ENCODE peak calls at places on chromosomes 6 and 20, in seven cellular contexts. One of them, this sample, is unnamed.

GRCh38 chr6:56624046-56624727 is 18.5 kb downstream of the DST start:
- DNase-seq in upper lobe of left lung: no peak
- DNase-seq in suprapubic skin: no peak
- DNase-seq in prostate gland: no peak
- DNase-seq in breast epithelium: no peak
- DNase-seq in spleen: no peak
- DNase-seq in HCT116: no peak
- DNase-seq in this sample: no peak

GRCh38 chr6:79137671-79138070 is 59.6 kb upstream of the PHIP start:
- DNase-seq in upper lobe of left lung: no peak
- DNase-seq in suprapubic skin: no peak
- DNase-seq in prostate gland: no peak
- DNase-seq in breast epithelium: no peak
- DNase-seq in spleen: no peak
- DNase-seq in HCT116: no peak
- DNase-seq in this sample: no peak

GRCh38 chr6:18293192-18293904 is 29.0 kb upstream of the DEK start:
- DNase-seq in upper lobe of left lung: no peak
- DNase-seq in suprapubic skin: no peak
- DNase-seq in prostate gland: no peak
- DNase-seq in breast epithelium: no peak
- DNase-seq in spleen: no peak
- DNase-seq in HCT116: no peak
- DNase-seq in this sample: no peak

GRCh38 chr6:142406131-142406530 is 104.3 kb downstream of the ADGRG6 start:
- DNase-seq in upper lobe of left lung: no peak
- DNase-seq in suprapubic skin: no peak
- DNase-seq in prostate gland: no peak
- DNase-seq in breast epithelium: no peak
- DNase-seq in spleen: no peak
- DNase-seq in HCT116: no peak
- DNase-seq in this sample: peak; percentile 35

GRCh38 chr6:51855310-51856082 is 231.9 kb downstream of the PKHD1 start:
- DNase-seq in upper lobe of left lung: no peak
- DNase-seq in suprapubic skin: no peak
- DNase-seq in prostate gland: peak; percentile 36
- DNase-seq in breast epithelium: no peak
- DNase-seq in spleen: no peak
- DNase-seq in HCT116: peak; percentile 41
- DNase-seq in this sample: no peak

GRCh38 chr6:79946773-79947190 is 571 bp downstream of the ELOVL4 start:
- DNase-seq in upper lobe of left lung: no peak
- DNase-seq in suprapubic skin: no peak
- DNase-seq in prostate gland: peak; percentile 9
- DNase-seq in breast epithelium: no peak
- DNase-seq in spleen: no peak
- DNase-seq in HCT116: no peak
- DNase-seq in this sample: no peak

GRCh38 chr20:7248392-7248992 is 481.0 kb downstream of the BMP2 start:
- DNase-seq in upper lobe of left lung: no peak
- DNase-seq in suprapubic skin: no peak
- DNase-seq in prostate gland: no peak
- DNase-seq in breast epithelium: no peak
- DNase-seq in spleen: no peak
- DNase-seq in HCT116: no peak
- DNase-seq in this sample: no peak

GRCh38 chr20:44181611-44182010 is 5.4 kb downstream of the JPH2 start:
- DNase-seq in upper lobe of left lung: no peak
- DNase-seq in suprapubic skin: no peak
- DNase-seq in prostate gland: no peak
- DNase-seq in breast epithelium: no peak
- DNase-seq in spleen: no peak
- DNase-seq in HCT116: no peak
- DNase-seq in this sample: no peak

GRCh38 chr6:52577778-52578473 is 1.1 kb upstream of the TRAM2 start:
- DNase-seq in upper lobe of left lung: no peak
- DNase-seq in suprapubic skin: no peak
- DNase-seq in prostate gland: no peak
- DNase-seq in breast epithelium: no peak
- DNase-seq in spleen: no peak
- DNase-seq in HCT116: no peak
- DNase-seq in this sample: no peak

GRCh38 chr20:62409935-62410741 is 3.1 kb upstream of the CABLES2 start:
- DNase-seq in upper lobe of left lung: peak; percentile 85
- DNase-seq in suprapubic skin: no peak
- DNase-seq in prostate gland: peak; percentile 46
- DNase-seq in breast epithelium: peak; percentile 61
- DNase-seq in spleen: no peak
- DNase-seq in HCT116: no peak
- DNase-seq in this sample: peak; percentile 83

GRCh38 chr20:2507875-2508630 is 662 bp downstream of the ZNF343 start:
- DNase-seq in upper lobe of left lung: no peak
- DNase-seq in suprapubic skin: peak; percentile 66
- DNase-seq in prostate gland: no peak
- DNase-seq in breast epithelium: peak; percentile 26
- DNase-seq in spleen: no peak
- DNase-seq in HCT116: no peak
- DNase-seq in this sample: peak; percentile 27

GRCh38 chr20:48606841-48607543 is 220.8 kb downstream of the PREX1 start:
- DNase-seq in upper lobe of left lung: peak; percentile 61
- DNase-seq in suprapubic skin: peak; percentile 36
- DNase-seq in prostate gland: no peak
- DNase-seq in breast epithelium: no peak
- DNase-seq in spleen: no peak
- DNase-seq in HCT116: no peak
- DNase-seq in this sample: no peak

GRCh38 chr6:36752187-36752885 is 54.7 kb downstream of the RAB44 start:
- DNase-seq in upper lobe of left lung: no peak
- DNase-seq in suprapubic skin: no peak
- DNase-seq in prostate gland: no peak
- DNase-seq in breast epithelium: peak; percentile 26
- DNase-seq in spleen: no peak
- DNase-seq in HCT116: no peak
- DNase-seq in this sample: peak; percentile 54

GRCh38 chr6:97198181-97198580 is 84.8 kb downstream of the MMS22L start:
- DNase-seq in upper lobe of left lung: no peak
- DNase-seq in suprapubic skin: no peak
- DNase-seq in prostate gland: no peak
- DNase-seq in breast epithelium: no peak
- DNase-seq in spleen: no peak
- DNase-seq in HCT116: no peak
- DNase-seq in this sample: no peak

GRCh38 chr6:132712366-132712765 is 1.5 kb downstream of the VNN1 start:
- DNase-seq in upper lobe of left lung: no peak
- DNase-seq in suprapubic skin: no peak
- DNase-seq in prostate gland: no peak
- DNase-seq in breast epithelium: no peak
- DNase-seq in spleen: no peak
- DNase-seq in HCT116: no peak
- DNase-seq in this sample: no peak

GRCh38 chr6:36292170-36292569 is 22.3 kb downstream of the PNPLA1 start:
- DNase-seq in upper lobe of left lung: no peak
- DNase-seq in suprapubic skin: no peak
- DNase-seq in prostate gland: no peak
- DNase-seq in breast epithelium: no peak
- DNase-seq in spleen: no peak
- DNase-seq in HCT116: no peak
- DNase-seq in this sample: no peak

GRCh38 chr6:18314317-18314997 is 50.1 kb upstream of the DEK start:
- DNase-seq in upper lobe of left lung: no peak
- DNase-seq in suprapubic skin: no peak
- DNase-seq in prostate gland: no peak
- DNase-seq in breast epithelium: no peak
- DNase-seq in spleen: no peak
- DNase-seq in HCT116: no peak
- DNase-seq in this sample: no peak

GRCh38 chr6:32772656-32773055 is 9.3 kb upstream of the HLA-DQB2 start:
- DNase-seq in upper lobe of left lung: no peak
- DNase-seq in suprapubic skin: no peak
- DNase-seq in prostate gland: no peak
- DNase-seq in breast epithelium: no peak
- DNase-seq in spleen: no peak
- DNase-seq in HCT116: no peak
- DNase-seq in this sample: no peak

GRCh38 chr20:33604084-33604990 is 57.8 kb upstream of the C20orf144 start:
- DNase-seq in upper lobe of left lung: no peak
- DNase-seq in suprapubic skin: no peak
- DNase-seq in prostate gland: no peak
- DNase-seq in breast epithelium: no peak
- DNase-seq in spleen: no peak
- DNase-seq in HCT116: no peak
- DNase-seq in this sample: no peak

GRCh38 chr20:45450097-45450818 is 19.3 kb upstream of the WFDC2 start:
- DNase-seq in upper lobe of left lung: no peak
- DNase-seq in suprapubic skin: no peak
- DNase-seq in prostate gland: no peak
- DNase-seq in breast epithelium: no peak
- DNase-seq in spleen: no peak
- DNase-seq in HCT116: peak; percentile 31
- DNase-seq in this sample: no peak

GRCh38 chr6:167564416-167565250 is 239.7 kb downstream of the TTLL2 start:
- DNase-seq in upper lobe of left lung: no peak
- DNase-seq in suprapubic skin: peak; percentile 41
- DNase-seq in prostate gland: no peak
- DNase-seq in breast epithelium: peak; percentile 6
- DNase-seq in spleen: no peak
- DNase-seq in HCT116: no peak
- DNase-seq in this sample: no peak

GRCh38 chr6:52063584-52064400 is 23.6 kb downstream of the PKHD1 start:
- DNase-seq in upper lobe of left lung: no peak
- DNase-seq in suprapubic skin: peak; percentile 59
- DNase-seq in prostate gland: no peak
- DNase-seq in breast epithelium: peak; percentile 21
- DNase-seq in spleen: no peak
- DNase-seq in HCT116: peak; percentile 35
- DNase-seq in this sample: peak; percentile 53

DNA sequence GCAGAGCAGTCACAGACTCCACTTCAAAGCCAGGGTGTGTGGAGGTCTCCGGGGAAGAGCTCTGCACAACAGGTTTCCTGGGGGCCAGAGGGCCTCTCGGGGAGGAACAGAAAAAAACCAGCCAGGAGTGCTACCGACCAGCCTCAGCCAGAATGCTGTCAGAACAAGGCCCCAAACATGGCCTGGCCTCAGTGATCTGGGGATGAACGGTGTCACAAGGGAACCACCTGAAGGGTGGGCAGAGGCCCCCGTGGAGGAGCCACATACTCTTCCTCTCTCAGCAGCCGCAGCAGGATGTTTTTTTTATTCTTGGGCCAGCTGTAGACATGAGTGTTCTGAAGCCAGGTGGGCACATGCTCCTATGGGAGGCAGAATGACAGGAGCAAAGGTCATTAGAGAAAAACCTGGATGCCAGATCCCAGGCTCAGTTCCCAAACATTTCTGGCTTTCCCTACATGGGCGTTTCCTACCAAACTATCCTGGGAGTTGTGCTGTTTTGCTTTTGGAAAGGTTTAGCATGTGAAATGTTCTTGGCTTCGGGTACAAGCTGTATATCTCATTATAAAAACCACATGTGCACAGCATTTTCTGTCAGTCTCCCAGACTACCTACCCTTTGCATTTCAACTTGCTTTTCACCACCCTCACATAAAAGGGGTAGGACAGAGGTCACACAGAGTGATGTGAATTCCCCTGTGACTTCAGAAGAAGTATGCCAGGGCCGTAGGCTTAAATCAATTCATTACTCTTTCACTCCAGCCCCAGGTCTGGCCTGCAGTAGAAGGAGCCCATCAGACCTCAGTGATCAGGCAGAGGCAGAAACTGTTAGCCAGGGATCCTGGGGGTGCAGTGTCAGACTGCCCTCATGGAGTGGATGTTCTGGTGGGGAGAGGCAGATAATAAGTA is 46.2 kb downstream of the TRAF3IP2 start:
- DNase-seq in upper lobe of left lung: no peak
- DNase-seq in suprapubic skin: no peak
- DNase-seq in prostate gland: no peak
- DNase-seq in breast epithelium: no peak
- DNase-seq in spleen: no peak
- DNase-seq in HCT116: no peak
- DNase-seq in this sample: no peak
- TF ChIP-seq POLR2AphosphoS5 in upper lobe of left lung: no peak
- TF ChIP-seq POLR2AphosphoS5 in suprapubic skin: peak; percentile 81
- TF ChIP-seq POLR2AphosphoS5 in prostate gland: no peak
- TF ChIP-seq POLR2AphosphoS5 in breast epithelium: peak; percentile 67
- TF ChIP-seq POLR2AphosphoS5 in spleen: no peak
- TF ChIP-seq POLR2AphosphoS5 in HCT116: no peak
- TF ChIP-seq POLR2AphosphoS5 in this sample: no peak

DNA sequence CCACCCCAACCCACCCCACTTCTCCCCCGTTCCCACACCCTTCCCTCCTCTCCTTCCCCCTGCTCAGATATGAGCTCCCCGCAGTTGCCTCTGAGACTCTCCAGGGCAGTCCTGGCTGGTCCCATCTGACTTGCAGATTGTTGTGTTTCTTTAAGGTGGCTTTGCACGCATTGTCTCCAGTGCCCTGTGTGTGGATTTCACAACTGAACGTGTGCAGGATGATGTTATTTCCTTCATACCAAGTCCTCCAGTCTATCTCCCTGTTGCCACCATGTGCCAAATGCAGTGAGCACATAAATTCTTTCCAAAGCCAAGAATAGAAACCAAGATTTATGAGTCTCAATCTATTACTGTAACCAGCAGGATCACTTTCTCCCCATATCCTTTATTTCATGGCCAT is 79.1 kb downstream of the TMEM242 start:
- DNase-seq in upper lobe of left lung: no peak
- DNase-seq in suprapubic skin: no peak
- DNase-seq in prostate gland: no peak
- DNase-seq in breast epithelium: no peak
- DNase-seq in spleen: peak; percentile 38
- DNase-seq in HCT116: no peak
- DNase-seq in this sample: no peak
- TF ChIP-seq POLR2AphosphoS5 in upper lobe of left lung: no peak
- TF ChIP-seq POLR2AphosphoS5 in suprapubic skin: peak; percentile 80
- TF ChIP-seq POLR2AphosphoS5 in prostate gland: peak; percentile 79
- TF ChIP-seq POLR2AphosphoS5 in breast epithelium: no peak
- TF ChIP-seq POLR2AphosphoS5 in spleen: no peak
- TF ChIP-seq POLR2AphosphoS5 in HCT116: no peak
- TF ChIP-seq POLR2AphosphoS5 in this sample: no peak

GRCh38 chr6:7146079-7146828 is 38.5 kb downstream of the RREB1 start:
- DNase-seq in upper lobe of left lung: no peak
- DNase-seq in suprapubic skin: peak; percentile 80
- DNase-seq in prostate gland: peak; percentile 76
- DNase-seq in breast epithelium: peak; percentile 56
- DNase-seq in spleen: peak; percentile 85
- DNase-seq in HCT116: no peak
- DNase-seq in this sample: peak; percentile 76
- TF ChIP-seq POLR2AphosphoS5 in upper lobe of left lung: peak; percentile 37
- TF ChIP-seq POLR2AphosphoS5 in suprapubic skin: peak; percentile 6
- TF ChIP-seq POLR2AphosphoS5 in prostate gland: peak; percentile 62
- TF ChIP-seq POLR2AphosphoS5 in breast epithelium: no peak
- TF ChIP-seq POLR2AphosphoS5 in spleen: peak; percentile 39
- TF ChIP-seq POLR2AphosphoS5 in HCT116: no peak
- TF ChIP-seq POLR2AphosphoS5 in this sample: peak; percentile 0

GRCh38 chr6:44250067-44250717 is 3.3 kb downstream of the HSP90AB1 start:
- DNase-seq in upper lobe of left lung: no peak
- DNase-seq in suprapubic skin: no peak
- DNase-seq in prostate gland: no peak
- DNase-seq in breast epithelium: no peak
- DNase-seq in spleen: no peak
- DNase-seq in HCT116: no peak
- DNase-seq in this sample: no peak
- TF ChIP-seq POLR2AphosphoS5 in upper lobe of left lung: no peak
- TF ChIP-seq POLR2AphosphoS5 in suprapubic skin: no peak
- TF ChIP-seq POLR2AphosphoS5 in prostate gland: no peak
- TF ChIP-seq POLR2AphosphoS5 in breast epithelium: no peak
- TF ChIP-seq POLR2AphosphoS5 in spleen: no peak
- TF ChIP-seq POLR2AphosphoS5 in HCT116: peak; percentile 33
- TF ChIP-seq POLR2AphosphoS5 in this sample: no peak

GRCh38 chr6:45590225-45590624 is 212.5 kb upstream of the SUPT3H start:
- DNase-seq in upper lobe of left lung: no peak
- DNase-seq in suprapubic skin: no peak
- DNase-seq in prostate gland: no peak
- DNase-seq in breast epithelium: no peak
- DNase-seq in spleen: no peak
- DNase-seq in HCT116: no peak
- DNase-seq in this sample: no peak
- TF ChIP-seq POLR2AphosphoS5 in upper lobe of left lung: no peak
- TF ChIP-seq POLR2AphosphoS5 in suprapubic skin: no peak
- TF ChIP-seq POLR2AphosphoS5 in prostate gland: peak; percentile 57
- TF ChIP-seq POLR2AphosphoS5 in breast epithelium: no peak
- TF ChIP-seq POLR2AphosphoS5 in spleen: no peak
- TF ChIP-seq POLR2AphosphoS5 in HCT116: no peak
- TF ChIP-seq POLR2AphosphoS5 in this sample: no peak

This sample was measured in stomach.